ENCODE peak calls at places on chromosomes 5 and 9, in nine cellular contexts. One of them, this sample, is unnamed.

GRCh38 chr5:134793111-134793510 is 34.5 kb downstream of the DDX46 start:
- DNase-seq in ELF-1: no peak
- DNase-seq in activated T-cell treated with anti-CD3 and anti-CD28 coated beads, Interleukin-2, amount 50 U/mL, for 4 hours: no peak
- DNase-seq in tibial artery: no peak
- DNase-seq in brain microvascular endothelial cell: no peak
- DNase-seq in amniotic epithelial cell: no peak
- DNase-seq in KBM-7: no peak
- DNase-seq in D341Med: no peak
- DNase-seq in CD4-positive, alpha-beta T cell: no peak
- DNase-seq in this sample: no peak

GRCh38 chr5:135266975-135267374 is 132.1 kb downstream of the MACROH2A1 start:
- DNase-seq in activated T-cell treated with anti-CD3 and anti-CD28 coated beads, Interleukin-2, amount 50 U/mL, for 4 hours: no peak
- DNase-seq in KBM-7: no peak
- DNase-seq in D341Med: no peak
- DNase-seq in brain microvascular endothelial cell: peak; percentile 34
- DNase-seq in ELF-1: no peak
- DNase-seq in tibial artery: no peak
- DNase-seq in amniotic epithelial cell: peak; percentile 58
- DNase-seq in CD4-positive, alpha-beta T cell: no peak
- DNase-seq in this sample: no peak

GRCh38 chr5:11174601-11175000 is 413.6 kb upstream of the DAP start:
- DNase-seq in ELF-1: no peak
- DNase-seq in CD4-positive, alpha-beta T cell: no peak
- DNase-seq in D341Med: no peak
- DNase-seq in KBM-7: no peak
- DNase-seq in brain microvascular endothelial cell: no peak
- DNase-seq in amniotic epithelial cell: no peak
- DNase-seq in tibial artery: no peak
- DNase-seq in activated T-cell treated with anti-CD3 and anti-CD28 coated beads, Interleukin-2, amount 50 U/mL, for 4 hours: no peak
- DNase-seq in this sample: no peak

GRCh38 chr5:43389679-43390329 is 22.4 kb downstream of the CCL28 start:
- DNase-seq in activated T-cell treated with anti-CD3 and anti-CD28 coated beads, Interleukin-2, amount 50 U/mL, for 4 hours: peak; percentile 33
- DNase-seq in CD4-positive, alpha-beta T cell: peak; percentile 16
- DNase-seq in amniotic epithelial cell: peak; percentile 90
- DNase-seq in tibial artery: peak; percentile 58
- DNase-seq in ELF-1: peak; percentile 63
- DNase-seq in brain microvascular endothelial cell: peak; percentile 86
- DNase-seq in KBM-7: peak; percentile 97
- DNase-seq in D341Med: peak; percentile 66
- DNase-seq in this sample: peak; percentile 79

GRCh38 chr9:128625391-128626145 is 31.1 kb downstream of the DYNC2I2 start:
- DNase-seq in activated T-cell treated with anti-CD3 and anti-CD28 coated beads, Interleukin-2, amount 50 U/mL, for 4 hours: no peak
- DNase-seq in brain microvascular endothelial cell: no peak
- DNase-seq in ELF-1: no peak
- DNase-seq in CD4-positive, alpha-beta T cell: no peak
- DNase-seq in amniotic epithelial cell: no peak
- DNase-seq in tibial artery: no peak
- DNase-seq in D341Med: peak; percentile 39
- DNase-seq in KBM-7: no peak
- DNase-seq in this sample: no peak

GRCh38 chr9:125511780-125512179 is 195.2 kb downstream of the MAPKAP1 start:
- DNase-seq in ELF-1: no peak
- DNase-seq in activated T-cell treated with anti-CD3 and anti-CD28 coated beads, Interleukin-2, amount 50 U/mL, for 4 hours: no peak
- DNase-seq in KBM-7: no peak
- DNase-seq in tibial artery: no peak
- DNase-seq in D341Med: no peak
- DNase-seq in brain microvascular endothelial cell: no peak
- DNase-seq in CD4-positive, alpha-beta T cell: no peak
- DNase-seq in amniotic epithelial cell: no peak
- DNase-seq in this sample: no peak

GRCh38 chr9:21070171-21070571 is 7.6 kb downstream of the IFNB1 start:
- DNase-seq in amniotic epithelial cell: peak; percentile 95
- DNase-seq in D341Med: no peak
- DNase-seq in KBM-7: peak; percentile 72
- DNase-seq in ELF-1: peak; percentile 32
- DNase-seq in tibial artery: peak; percentile 60
- DNase-seq in activated T-cell treated with anti-CD3 and anti-CD28 coated beads, Interleukin-2, amount 50 U/mL, for 4 hours: no peak
- DNase-seq in brain microvascular endothelial cell: peak; percentile 94
- DNase-seq in CD4-positive, alpha-beta T cell: no peak
- DNase-seq in this sample: peak; percentile 80

GRCh38 chr5:60497706-60498500 is 202.1 kb downstream of the DEPDC1B start:
- DNase-seq in KBM-7: no peak
- DNase-seq in D341Med: no peak
- DNase-seq in tibial artery: no peak
- DNase-seq in activated T-cell treated with anti-CD3 and anti-CD28 coated beads, Interleukin-2, amount 50 U/mL, for 4 hours: no peak
- DNase-seq in ELF-1: no peak
- DNase-seq in brain microvascular endothelial cell: peak; percentile 87
- DNase-seq in amniotic epithelial cell: peak; percentile 80
- DNase-seq in CD4-positive, alpha-beta T cell: no peak
- DNase-seq in this sample: no peak

GRCh38 chr5:151572657-151573368 is 18.3 kb downstream of the FAT2 start:
- DNase-seq in CD4-positive, alpha-beta T cell: no peak
- DNase-seq in D341Med: no peak
- DNase-seq in KBM-7: no peak
- DNase-seq in activated T-cell treated with anti-CD3 and anti-CD28 coated beads, Interleukin-2, amount 50 U/mL, for 4 hours: no peak
- DNase-seq in tibial artery: no peak
- DNase-seq in amniotic epithelial cell: no peak
- DNase-seq in brain microvascular endothelial cell: no peak
- DNase-seq in ELF-1: no peak
- DNase-seq in this sample: no peak

GRCh38 chr9:111136180-111136579 is 97.9 kb upstream of the LPAR1 start:
- DNase-seq in tibial artery: no peak
- DNase-seq in D341Med: no peak
- DNase-seq in brain microvascular endothelial cell: no peak
- DNase-seq in amniotic epithelial cell: no peak
- DNase-seq in activated T-cell treated with anti-CD3 and anti-CD28 coated beads, Interleukin-2, amount 50 U/mL, for 4 hours: no peak
- DNase-seq in KBM-7: no peak
- DNase-seq in ELF-1: no peak
- DNase-seq in CD4-positive, alpha-beta T cell: no peak
- DNase-seq in this sample: no peak

GRCh38 chr5:84239509-84239908 is 145.2 kb downstream of the EDIL3 start:
- DNase-seq in brain microvascular endothelial cell: peak; percentile 55
- DNase-seq in amniotic epithelial cell: peak; percentile 93
- DNase-seq in CD4-positive, alpha-beta T cell: no peak
- DNase-seq in activated T-cell treated with anti-CD3 and anti-CD28 coated beads, Interleukin-2, amount 50 U/mL, for 4 hours: no peak
- DNase-seq in KBM-7: no peak
- DNase-seq in tibial artery: no peak
- DNase-seq in ELF-1: no peak
- DNase-seq in D341Med: no peak
- DNase-seq in this sample: peak; percentile 87

GRCh38 chr5:89008291-89008690 is 125.3 kb upstream of the MEF2C start:
- DNase-seq in amniotic epithelial cell: no peak
- DNase-seq in brain microvascular endothelial cell: no peak
- DNase-seq in D341Med: no peak
- DNase-seq in CD4-positive, alpha-beta T cell: no peak
- DNase-seq in KBM-7: no peak
- DNase-seq in tibial artery: no peak
- DNase-seq in activated T-cell treated with anti-CD3 and anti-CD28 coated beads, Interleukin-2, amount 50 U/mL, for 4 hours: no peak
- DNase-seq in ELF-1: no peak
- DNase-seq in this sample: no peak

GRCh38 chr9:33880562-33881089 is 63.7 kb downstream of the UBE2R2 start:
- DNase-seq in tibial artery: no peak
- DNase-seq in brain microvascular endothelial cell: peak; percentile 27
- DNase-seq in KBM-7: no peak
- DNase-seq in D341Med: no peak
- DNase-seq in ELF-1: no peak
- DNase-seq in amniotic epithelial cell: no peak
- DNase-seq in activated T-cell treated with anti-CD3 and anti-CD28 coated beads, Interleukin-2, amount 50 U/mL, for 4 hours: no peak
- DNase-seq in CD4-positive, alpha-beta T cell: no peak
- DNase-seq in this sample: no peak

GRCh38 chr9:91391426-91392217 is 29.9 kb upstream of the AUH start:
- DNase-seq in CD4-positive, alpha-beta T cell: no peak
- DNase-seq in KBM-7: no peak
- DNase-seq in activated T-cell treated with anti-CD3 and anti-CD28 coated beads, Interleukin-2, amount 50 U/mL, for 4 hours: no peak
- DNase-seq in tibial artery: no peak
- DNase-seq in ELF-1: no peak
- DNase-seq in brain microvascular endothelial cell: no peak
- DNase-seq in amniotic epithelial cell: no peak
- DNase-seq in D341Med: no peak
- DNase-seq in this sample: no peak

GRCh38 chr5:138696501-138696900 is 56.7 kb upstream of the CTNNA1 start:
- DNase-seq in brain microvascular endothelial cell: peak; percentile 93
- DNase-seq in amniotic epithelial cell: peak; percentile 86
- DNase-seq in activated T-cell treated with anti-CD3 and anti-CD28 coated beads, Interleukin-2, amount 50 U/mL, for 4 hours: no peak
- DNase-seq in tibial artery: no peak
- DNase-seq in CD4-positive, alpha-beta T cell: no peak
- DNase-seq in KBM-7: no peak
- DNase-seq in D341Med: no peak
- DNase-seq in ELF-1: peak; percentile 62
- DNase-seq in this sample: peak; percentile 97

GRCh38 chr5:80225189-80225588 is 30.7 kb downstream of the SERINC5 start:
- DNase-seq in ELF-1: no peak
- DNase-seq in KBM-7: no peak
- DNase-seq in activated T-cell treated with anti-CD3 and anti-CD28 coated beads, Interleukin-2, amount 50 U/mL, for 4 hours: no peak
- DNase-seq in tibial artery: no peak
- DNase-seq in amniotic epithelial cell: no peak
- DNase-seq in brain microvascular endothelial cell: no peak
- DNase-seq in CD4-positive, alpha-beta T cell: no peak
- DNase-seq in D341Med: no peak
- DNase-seq in this sample: no peak

GRCh38 chr9:4108708-4109444 is 191.0 kb downstream of the GLIS3 start:
- DNase-seq in tibial artery: peak; percentile 21
- DNase-seq in CD4-positive, alpha-beta T cell: no peak
- DNase-seq in brain microvascular endothelial cell: no peak
- DNase-seq in ELF-1: no peak
- DNase-seq in KBM-7: no peak
- DNase-seq in amniotic epithelial cell: no peak
- DNase-seq in D341Med: no peak
- DNase-seq in activated T-cell treated with anti-CD3 and anti-CD28 coated beads, Interleukin-2, amount 50 U/mL, for 4 hours: no peak
- DNase-seq in this sample: no peak

GRCh38 chr9:132670816-132671371 is 630 bp downstream of the GTF3C4 start:
- DNase-seq in D341Med: peak; percentile 71
- DNase-seq in amniotic epithelial cell: no peak
- DNase-seq in tibial artery: peak; percentile 28
- DNase-seq in CD4-positive, alpha-beta T cell: peak; percentile 33
- DNase-seq in ELF-1: peak; percentile 67
- DNase-seq in KBM-7: peak; percentile 51
- DNase-seq in brain microvascular endothelial cell: peak; percentile 14
- DNase-seq in activated T-cell treated with anti-CD3 and anti-CD28 coated beads, Interleukin-2, amount 50 U/mL, for 4 hours: peak; percentile 42
- DNase-seq in this sample: no peak

GRCh38 chr5:172846249-172846648 is 12.2 kb downstream of the ERGIC1 start:
- DNase-seq in tibial artery: no peak
- DNase-seq in CD4-positive, alpha-beta T cell: no peak
- DNase-seq in brain microvascular endothelial cell: no peak
- DNase-seq in amniotic epithelial cell: no peak
- DNase-seq in D341Med: no peak
- DNase-seq in KBM-7: no peak
- DNase-seq in ELF-1: no peak
- DNase-seq in activated T-cell treated with anti-CD3 and anti-CD28 coated beads, Interleukin-2, amount 50 U/mL, for 4 hours: no peak
- DNase-seq in this sample: no peak

GRCh38 chr9:123401879-123402513 is 46.0 kb downstream of the CRB2 start:
- DNase-seq in ELF-1: peak; percentile 67
- DNase-seq in CD4-positive, alpha-beta T cell: no peak
- DNase-seq in brain microvascular endothelial cell: peak; percentile 40
- DNase-seq in amniotic epithelial cell: peak; percentile 40
- DNase-seq in tibial artery: no peak
- DNase-seq in activated T-cell treated with anti-CD3 and anti-CD28 coated beads, Interleukin-2, amount 50 U/mL, for 4 hours: no peak
- DNase-seq in D341Med: peak; percentile 77
- DNase-seq in KBM-7: peak; percentile 58
- DNase-seq in this sample: peak; percentile 11

GRCh38 chr9:92736816-92737606 is 27.6 kb downstream of the BICD2 start:
- DNase-seq in CD4-positive, alpha-beta T cell: no peak
- DNase-seq in KBM-7: no peak
- DNase-seq in brain microvascular endothelial cell: no peak
- DNase-seq in D341Med: no peak
- DNase-seq in ELF-1: no peak
- DNase-seq in activated T-cell treated with anti-CD3 and anti-CD28 coated beads, Interleukin-2, amount 50 U/mL, for 4 hours: no peak
- DNase-seq in amniotic epithelial cell: peak; percentile 66
- DNase-seq in tibial artery: peak; percentile 2
- DNase-seq in this sample: peak; percentile 80

GRCh38 chr5:88785396-88786216 is 97.4 kb downstream of the MEF2C start:
- DNase-seq in ELF-1: peak; percentile 26
- DNase-seq in tibial artery: peak; percentile 44
- DNase-seq in CD4-positive, alpha-beta T cell: no peak
- DNase-seq in D341Med: no peak
- DNase-seq in amniotic epithelial cell: peak; percentile 86
- DNase-seq in activated T-cell treated with anti-CD3 and anti-CD28 coated beads, Interleukin-2, amount 50 U/mL, for 4 hours: no peak
- DNase-seq in brain microvascular endothelial cell: peak; percentile 93
- DNase-seq in KBM-7: peak; percentile 76
- DNase-seq in this sample: peak; percentile 96

GRCh38 chr9:135924628-135925338 is 17.4 kb upstream of the CAMSAP1 start:
- DNase-seq in CD4-positive, alpha-beta T cell: no peak
- DNase-seq in brain microvascular endothelial cell: no peak
- DNase-seq in activated T-cell treated with anti-CD3 and anti-CD28 coated beads, Interleukin-2, amount 50 U/mL, for 4 hours: no peak
- DNase-seq in ELF-1: no peak
- DNase-seq in tibial artery: no peak
- DNase-seq in amniotic epithelial cell: no peak
- DNase-seq in KBM-7: no peak
- DNase-seq in D341Med: no peak
- DNase-seq in this sample: no peak

GRCh38 chr5:141866111-141866510 is 12.1 kb downstream of the PCDH1 start:
- DNase-seq in amniotic epithelial cell: no peak
- DNase-seq in activated T-cell treated with anti-CD3 and anti-CD28 coated beads, Interleukin-2, amount 50 U/mL, for 4 hours: no peak
- DNase-seq in tibial artery: no peak
- DNase-seq in ELF-1: peak; percentile 77
- DNase-seq in brain microvascular endothelial cell: no peak
- DNase-seq in CD4-positive, alpha-beta T cell: no peak
- DNase-seq in KBM-7: no peak
- DNase-seq in D341Med: no peak
- DNase-seq in this sample: no peak

GRCh38 chr9:91678807-91679206 is 255.2 kb upstream of the NFIL3 start:
- DNase-seq in activated T-cell treated with anti-CD3 and anti-CD28 coated beads, Interleukin-2, amount 50 U/mL, for 4 hours: no peak
- DNase-seq in amniotic epithelial cell: no peak
- DNase-seq in tibial artery: no peak
- DNase-seq in ELF-1: peak; percentile 88
- DNase-seq in CD4-positive, alpha-beta T cell: no peak
- DNase-seq in brain microvascular endothelial cell: no peak
- DNase-seq in KBM-7: no peak
- DNase-seq in D341Med: no peak
- DNase-seq in this sample: no peak

GRCh38 chr9:72935595-72935994 is 17.3 kb downstream of the ALDH1A1 start:
- DNase-seq in KBM-7: no peak
- DNase-seq in activated T-cell treated with anti-CD3 and anti-CD28 coated beads, Interleukin-2, amount 50 U/mL, for 4 hours: no peak
- DNase-seq in brain microvascular endothelial cell: no peak
- DNase-seq in tibial artery: no peak
- DNase-seq in amniotic epithelial cell: no peak
- DNase-seq in ELF-1: no peak
- DNase-seq in CD4-positive, alpha-beta T cell: no peak
- DNase-seq in D341Med: no peak
- DNase-seq in this sample: no peak

GRCh38 chr9:124776952-124777645 is at the start of gene OLFML2A:
- DNase-seq in D341Med: peak; percentile 83
- DNase-seq in KBM-7: peak; percentile 47
- DNase-seq in brain microvascular endothelial cell: no peak
- DNase-seq in activated T-cell treated with anti-CD3 and anti-CD28 coated beads, Interleukin-2, amount 50 U/mL, for 4 hours: no peak
- DNase-seq in ELF-1: peak; percentile 44
- DNase-seq in CD4-positive, alpha-beta T cell: no peak
- DNase-seq in tibial artery: no peak
- DNase-seq in amniotic epithelial cell: no peak
- DNase-seq in this sample: no peak

GRCh38 chr9:134153450-134153849 is 10.9 kb downstream of the RNU6ATAC start:
- DNase-seq in KBM-7: no peak
- DNase-seq in brain microvascular endothelial cell: no peak
- DNase-seq in amniotic epithelial cell: no peak
- DNase-seq in ELF-1: no peak
- DNase-seq in D341Med: no peak
- DNase-seq in CD4-positive, alpha-beta T cell: no peak
- DNase-seq in tibial artery: no peak
- DNase-seq in activated T-cell treated with anti-CD3 and anti-CD28 coated beads, Interleukin-2, amount 50 U/mL, for 4 hours: no peak
- DNase-seq in this sample: no peak

GRCh38 chr9:107276966-107277710 is 5.9 kb upstream of the RAD23B start:
- DNase-seq in CD4-positive, alpha-beta T cell: no peak
- DNase-seq in brain microvascular endothelial cell: no peak
- DNase-seq in tibial artery: no peak
- DNase-seq in activated T-cell treated with anti-CD3 and anti-CD28 coated beads, Interleukin-2, amount 50 U/mL, for 4 hours: no peak
- DNase-seq in D341Med: no peak
- DNase-seq in ELF-1: no peak
- DNase-seq in amniotic epithelial cell: peak; percentile 54
- DNase-seq in KBM-7: no peak
- DNase-seq in this sample: peak; percentile 72

GRCh38 chr9:99326112-99326916 is 104.2 kb downstream of the SEC61B start:
- DNase-seq in ELF-1: no peak
- DNase-seq in amniotic epithelial cell: peak; percentile 1
- DNase-seq in activated T-cell treated with anti-CD3 and anti-CD28 coated beads, Interleukin-2, amount 50 U/mL, for 4 hours: no peak
- DNase-seq in KBM-7: no peak
- DNase-seq in CD4-positive, alpha-beta T cell: no peak
- DNase-seq in tibial artery: no peak
- DNase-seq in D341Med: no peak
- DNase-seq in brain microvascular endothelial cell: no peak
- DNase-seq in this sample: no peak

GRCh38 chr5:142040285-142040684 is 27.5 kb upstream of the GNPDA1 start:
- DNase-seq in ELF-1: no peak
- DNase-seq in D341Med: no peak
- DNase-seq in tibial artery: no peak
- DNase-seq in CD4-positive, alpha-beta T cell: no peak
- DNase-seq in KBM-7: no peak
- DNase-seq in amniotic epithelial cell: no peak
- DNase-seq in brain microvascular endothelial cell: no peak
- DNase-seq in activated T-cell treated with anti-CD3 and anti-CD28 coated beads, Interleukin-2, amount 50 U/mL, for 4 hours: no peak
- DNase-seq in this sample: no peak